ENCODE peak calls at places on chromosomes 13 and 19, in six cellular contexts. Q, R, M, K, Y and D are unnamed samples.

GRCh38 chr19:29724102-29724641 is 9.1 kb upstream of the C19orf12 start:
- DNase-seq in Q (peak; percentile 11), R (peak; percentile 46), M (no peak), K (no peak), Y (no peak), D (no peak)

GRCh38 chr13:50236898-50237318 is 221.7 kb downstream of the KCNRG start:
- DNase-seq in Q (peak; percentile 57), R (no peak), M (no peak), K (no peak), Y (no peak), D (no peak)

GRCh38 chr19:8655340-8655709 is 24.9 kb downstream of the NFILZ start:
- DNase-seq in Q (peak; percentile 45), R (no peak), M (no peak), K (no peak), Y (no peak), D (no peak)

GRCh38 chr13:41502676-41503075 is 45.3 kb downstream of the RGCC start:
- DNase-seq in Q (peak; percentile 60), R (no peak), M (no peak), K (no peak), Y (no peak), D (no peak)

GRCh38 chr19:9940778-9941177 is 4.5 kb upstream of the OLFM2 start:
- DNase-seq in Q (no peak), R (no peak), M (no peak), K (no peak), Y (no peak), D (no peak)

GRCh38 chr19:20165971-20166592 is 932 bp upstream of the ZNF486 start:
- DNase-seq in Q (no peak), R (no peak), M (no peak), K (no peak), Y (no peak), D (no peak)

GRCh38 chr13:99433543-99434075 is 67.7 kb upstream of the TM9SF2 start:
- DNase-seq in Q (no peak), R (no peak), M (no peak), K (no peak), Y (no peak), D (no peak)

GRCh38 chr19:10736189-10736588 is 18.3 kb downstream of the DNM2 start:
- DNase-seq in Q (no peak), R (no peak), M (no peak), K (no peak), Y (no peak), D (no peak)

GRCh38 chr19:36008336-36008978 is at the start of gene SYNE4:
- DNase-seq in Q (no peak), R (no peak), M (no peak), K (no peak), Y (no peak), D (no peak)

GRCh38 chr19:44072543-44073401 is 813 bp downstream of the ZNF284 start:
- DNase-seq in Q (peak; percentile 11), R (no peak), M (no peak), K (no peak), Y (no peak), D (no peak)

GRCh38 chr13:66967825-66968597 is 262.1 kb downstream of the PCDH9 start:
- DNase-seq in Q (no peak), R (no peak), M (no peak), K (no peak), Y (no peak), D (no peak)

GRCh38 chr19:16247353-16248182 is 49.9 kb downstream of the AP1M1 start:
- DNase-seq in Q (peak; percentile 89), R (peak; percentile 97), M (peak; percentile 90), K (peak; percentile 90), Y (peak; percentile 17), D (peak; percentile 4)

GRCh38 chr13:108060111-108060510 is 155.2 kb downstream of the LIG4 start:
- DNase-seq in Q (no peak), R (no peak), M (no peak), K (no peak), Y (no peak), D (no peak)

GRCh38 chr19:54561840-54562239 is 11.8 kb upstream of the LILRA2 start:
- DNase-seq in Q (no peak), R (no peak), M (peak; percentile 8), K (no peak), Y (no peak), D (no peak)

GRCh38 chr13:99124695-99125334 is 75.8 kb upstream of the UBAC2 start:
- DNase-seq in Q (no peak), R (no peak), M (no peak), K (no peak), Y (peak; percentile 9), D (peak; percentile 9)

GRCh38 chr13:21039097-21039800 is 22.1 kb downstream of the LATS2 start:
- DNase-seq in Q (peak; percentile 16), R (no peak), M (no peak), K (no peak), Y (no peak), D (no peak)

GRCh38 chr19:31263317-31263716 is 85.9 kb downstream of the TSHZ3 start:
- DNase-seq in Q (no peak), R (no peak), M (no peak), K (no peak), Y (no peak), D (no peak)

GRCh38 chr19:14542721-14543328 is 13.4 kb downstream of the TECR start:
- DNase-seq in Q (no peak), R (no peak), M (no peak), K (no peak), Y (no peak), D (no peak)

GRCh38 chr13:107956889-107957288 is 258.4 kb downstream of the LIG4 start:
- DNase-seq in Q (no peak), R (no peak), M (no peak), K (no peak), Y (no peak), D (no peak)

GRCh38 chr19:44574201-44574950 is 39.0 kb upstream of the IGSF23 start:
- DNase-seq in Q (no peak), R (no peak), M (no peak), K (no peak), Y (no peak), D (no peak)

GRCh38 chr19:29679598-29680210 is 14.4 kb downstream of the PLEKHF1 start:
- DNase-seq in Q (no peak), R (no peak), M (no peak), K (no peak), Y (no peak), D (no peak)

GRCh38 chr13:90443268-90443667 is 904.2 kb upstream of the MIR17HG start:
- DNase-seq in Q (no peak), R (no peak), M (no peak), K (no peak), Y (no peak), D (no peak)

GRCh38 chr13:51760592-51760991 is 43.4 kb downstream of the DHRS12 start:
- DNase-seq in Q (no peak), R (no peak), M (no peak), K (no peak), Y (no peak), D (no peak)

GRCh38 chr19:2081873-2082810 is 14.0 kb downstream of the MOB3A start:
- DNase-seq in Q (peak; percentile 65), R (no peak), M (no peak), K (no peak), Y (no peak), D (no peak)

GRCh38 chr13:76017861-76018556 is 381.9 kb downstream of the LMO7 start:
- DNase-seq in Q (no peak), R (no peak), M (no peak), K (no peak), Y (no peak), D (no peak)

GRCh38 chr13:90105881-90106496 is 1241.5 kb upstream of the MIR17HG start:
- DNase-seq in Q (no peak), R (no peak), M (no peak), K (no peak), Y (no peak), D (no peak)

GRCh38 chr19:19937403-19937802 is 36.7 kb downstream of the ZNF93 start:
- DNase-seq in Q (peak; percentile 11), R (no peak), M (no peak), K (no peak), Y (no peak), D (no peak)

GRCh38 chr19:31448221-31448657 is 99.0 kb upstream of the TSHZ3 start:
- DNase-seq in Q (no peak), R (no peak), M (peak; percentile 15), K (peak; percentile 82), Y (peak; percentile 42), D (peak; percentile 23)

GRCh38 chr13:24516919-24517318 is 4.3 kb upstream of the PARP4 start:
- DNase-seq in Q (no peak), R (no peak), M (no peak), K (no peak), Y (no peak), D (no peak)

GRCh38 chr19:17148130-17148529 is 67.0 kb upstream of the USE1 start:
- DNase-seq in Q (no peak), R (no peak), M (no peak), K (no peak), Y (no peak), D (no peak)

GRCh38 chr13:23384111-23384510 is 49.4 kb downstream of the SACS start:
- DNase-seq in Q (peak; percentile 84), R (no peak), M (no peak), K (no peak), Y (no peak), D (peak; percentile 57)
- TF ChIP-seq CTCF in Q (no peak), R (no peak), M (no peak), K (no peak), Y (no peak), D (no peak)

DNA sequence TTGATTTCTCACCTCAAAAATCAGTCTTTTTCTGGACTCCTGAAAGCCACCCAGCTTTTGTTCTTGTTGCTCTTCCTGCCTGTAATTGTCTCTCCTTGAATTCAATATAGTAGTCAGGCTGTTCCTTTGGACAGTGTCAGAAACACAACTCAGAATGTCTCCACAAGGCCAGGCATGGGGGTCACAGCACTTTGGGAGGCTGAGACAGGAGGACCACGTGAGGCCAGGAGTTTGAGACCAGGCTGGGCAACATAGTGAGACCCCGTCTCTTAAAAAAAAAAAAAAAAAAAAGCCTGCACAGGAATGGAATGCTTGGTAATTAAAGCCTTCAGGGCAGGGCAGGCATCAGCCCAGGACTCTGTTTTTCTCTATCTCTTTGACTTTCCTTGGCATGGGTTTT is 8.9 kb upstream of the BAX start:
- DNase-seq in Q (no peak), R (no peak), M (no peak), K (no peak), Y (no peak), D (no peak)
- TF ChIP-seq CTCF in Q (no peak), R (no peak), M (no peak), K (no peak), Y (no peak), D (no peak)

DNA sequence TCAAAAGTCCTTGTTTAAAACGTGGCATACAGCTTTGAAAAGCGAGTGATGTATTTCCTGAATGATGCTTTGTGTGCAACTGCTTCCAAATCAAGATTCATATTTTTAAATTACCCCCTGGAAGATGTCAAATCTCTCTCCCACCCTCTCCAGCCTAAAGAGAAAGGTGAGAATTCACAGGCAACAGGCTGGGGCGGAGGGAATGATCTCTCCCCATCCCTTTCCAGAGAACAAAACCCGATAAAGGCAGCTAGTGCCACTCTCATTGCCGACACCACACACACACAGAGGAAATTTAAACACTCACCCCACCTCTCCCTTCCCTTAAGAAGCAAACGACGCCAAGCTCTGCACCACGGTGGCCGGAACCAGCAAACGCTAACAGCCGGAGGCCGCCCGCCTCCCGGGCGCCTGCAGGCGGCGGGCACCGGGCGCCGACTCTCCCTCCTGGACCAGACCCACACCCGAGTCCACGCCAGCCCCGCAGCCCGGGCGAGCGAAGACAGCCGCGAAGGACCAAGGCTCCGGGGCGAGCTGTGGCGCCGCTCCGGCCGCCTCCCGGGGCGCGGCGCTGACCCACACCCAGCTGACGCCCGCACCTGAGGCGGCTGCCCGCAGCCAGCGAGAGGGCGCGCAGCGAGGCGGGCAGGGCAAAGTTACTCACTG is 485 bp downstream of the LNX2 start:
- DNase-seq in Q (peak; percentile 73), R (peak; percentile 57), M (peak; percentile 48), K (peak; percentile 38), Y (no peak), D (no peak)
- TF ChIP-seq CTCF in Q (peak; percentile 40), R (no peak), M (peak; percentile 40), K (peak; percentile 59), Y (no peak), D (peak; percentile 42)

GRCh38 chr19:34712606-34713261 is 21.3 kb upstream of the ZNF181 start:
- DNase-seq in Q (peak; percentile 84), R (peak; percentile 59), M (peak; percentile 72), K (no peak), Y (peak; percentile 52), D (peak; percentile 52)
- TF ChIP-seq CTCF in Q (peak; percentile 80), R (peak; percentile 99), M (peak; percentile 86), K (peak; percentile 85), Y (peak; percentile 37), D (peak; percentile 47)